ENCODE peak calls at places on chromosomes 7 and 10, in five cellular contexts. H, J, N, G and D are unnamed samples.

GRCh38 chr7:108492742-108493141 is 33.2 kb downstream of the PNPLA8 start:
- DNase-seq in N (no peak), J (no peak), H (no peak), G (no peak), D (peak)

GRCh38 chr10:79347226-79347893 is at the start of gene PPIF:
- DNase-seq in G (peak), N (peak), H (peak), J (peak), D (peak)

GRCh38 chr7:128071376-128071775 is 40.1 kb upstream of the LRRC4 start:
- DNase-seq in J (no peak), H (no peak), G (no peak), N (no peak), D (no peak)

GRCh38 chr7:98872328-98872924 is 2.6 kb upstream of the TMEM130 start:
- DNase-seq in H (peak), G (no peak), J (no peak), N (peak), D (peak)

GRCh38 chr10:7872041-7872442 is 53.7 kb downstream of the TAF3 start:
- DNase-seq in N (no peak), G (no peak), J (no peak), H (peak), D (peak)

GRCh38 chr10:81865581-81865980 is 9.4 kb upstream of the NRG3 start:
- DNase-seq in H (no peak), J (no peak), N (no peak), G (no peak), D (no peak)

GRCh38 chr10:80264081-80265056 is 25.1 kb downstream of the MAT1A start:
- DNase-seq in J (no peak), H (no peak), N (peak), G (no peak), D (no peak)

GRCh38 chr10:119701861-119702260 is 24.0 kb upstream of the INPP5F start:
- DNase-seq in G (no peak), J (no peak), N (peak), H (no peak), D (no peak)

GRCh38 chr10:21363087-21363752 is 162.3 kb downstream of the SKIDA1 start:
- DNase-seq in N (peak), G (no peak), H (no peak), J (no peak), D (no peak)

GRCh38 chr10:92627845-92628480 is 35.0 kb downstream of the KIF11 start:
- DNase-seq in J (no peak), N (no peak), G (no peak), H (peak), D (peak)

GRCh38 chr7:159008417-159008816 is 136.2 kb downstream of the VIPR2 start:
- DNase-seq in H (no peak), J (no peak), N (no peak), G (no peak), D (no peak)

GRCh38 chr10:58647770-58648169 is 135.1 kb downstream of the BICC1 start:
- DNase-seq in G (no peak), N (no peak), H (no peak), J (no peak), D (no peak)

GRCh38 chr10:16754765-16755164 is 62.5 kb downstream of the RSU1 start:
- DNase-seq in H (no peak), G (no peak), J (no peak), N (no peak), D (no peak)

GRCh38 chr7:90111-91063 is 102.0 kb upstream of the FAM20C start:
- DNase-seq in N (no peak), J (no peak), H (no peak), G (peak), D (no peak)

GRCh38 chr7:3042861-3043489 is 692 bp downstream of the CARD11 start:
- DNase-seq in N (no peak), G (peak), H (peak), J (no peak), D (no peak)

GRCh38 chr10:21675157-21675796 is 141.2 kb downstream of the MLLT10 start:
- DNase-seq in N (peak), H (peak), G (no peak), J (no peak), D (peak)

GRCh38 chr10:102645388-102645740 is 1.1 kb downstream of the TRIM8 start:
- DNase-seq in N (peak), H (no peak), J (no peak), G (no peak), D (peak)

GRCh38 chr10:44464503-44464902 is 79.6 kb upstream of the CXCL12 start:
- DNase-seq in H (no peak), N (no peak), G (no peak), J (no peak), D (no peak)

GRCh38 chr10:70584941-70585544 is 17.5 kb downstream of the PRF1 start:
- DNase-seq in N (peak), H (peak), J (no peak), G (peak), D (no peak)

GRCh38 chr10:91880310-91880709 is 29.0 kb downstream of the FGFBP3 start:
- DNase-seq in J (no peak), H (no peak), N (no peak), G (no peak), D (no peak)

GRCh38 chr7:20441886-20442505 is 111.3 kb downstream of the ITGB8 start:
- DNase-seq in J (no peak), N (no peak), H (no peak), G (no peak), D (no peak)

GRCh38 chr10:102159831-102160230 is 7.6 kb downstream of the NOLC1 start:
- DNase-seq in N (no peak), G (no peak), H (no peak), J (no peak), D (no peak)

GRCh38 chr10:86815035-86815617 is 58.7 kb downstream of the BMPR1A start:
- DNase-seq in G (no peak), N (no peak), J (no peak), H (no peak), D (no peak)

GRCh38 chr7:102321351-102322201 is 34.7 kb downstream of the SPDYE6 start:
- DNase-seq in J (no peak), G (peak), N (no peak), H (peak), D (no peak)

GRCh38 chr7:134827889-134828288 is 48.5 kb downstream of the CALD1 start:
- DNase-seq in N (no peak), G (no peak), J (no peak), H (no peak), D (no peak)

GRCh38 chr7:78993341-78993740 is 460.1 kb downstream of the MAGI2 start:
- DNase-seq in H (no peak), N (no peak), G (no peak), J (no peak), D (no peak)

GRCh38 chr10:63515002-63515763 is 6.0 kb upstream of the REEP3 start:
- DNase-seq in H (no peak), J (no peak), N (no peak), G (no peak), D (no peak)

GRCh38 chr10:103982639-103983038 is 15.7 kb downstream of the SLK start:
- DNase-seq in N (peak), G (no peak), J (no peak), H (peak), D (no peak)

GRCh38 chr10:132942101-132942739 is at the start of gene CFAP46:
- DNase-seq in H (no peak), J (no peak), N (no peak), G (peak), D (peak)

GRCh38 chr7:140008755-140009610 is 53.8 kb downstream of the PARP12 start:
- DNase-seq in J (no peak), N (no peak), G (no peak), H (no peak), D (no peak)

GRCh38 chr7:44602576-44602910 is 3.9 kb upstream of the OGDH start:
- DNase-seq in N (no peak), J (no peak), G (no peak), H (no peak), D (no peak)

GRCh38 chr7:131075406-131075805 is 252.3 kb upstream of the MKLN1 start:
- DNase-seq in H (peak), G (no peak), J (no peak), N (no peak), D (no peak)

GRCh38 chr10:110171032-110171431 is 36.4 kb upstream of the MXI1 start:
- DNase-seq in H (no peak), J (no peak), G (peak), N (no peak), D (no peak)

DNA sequence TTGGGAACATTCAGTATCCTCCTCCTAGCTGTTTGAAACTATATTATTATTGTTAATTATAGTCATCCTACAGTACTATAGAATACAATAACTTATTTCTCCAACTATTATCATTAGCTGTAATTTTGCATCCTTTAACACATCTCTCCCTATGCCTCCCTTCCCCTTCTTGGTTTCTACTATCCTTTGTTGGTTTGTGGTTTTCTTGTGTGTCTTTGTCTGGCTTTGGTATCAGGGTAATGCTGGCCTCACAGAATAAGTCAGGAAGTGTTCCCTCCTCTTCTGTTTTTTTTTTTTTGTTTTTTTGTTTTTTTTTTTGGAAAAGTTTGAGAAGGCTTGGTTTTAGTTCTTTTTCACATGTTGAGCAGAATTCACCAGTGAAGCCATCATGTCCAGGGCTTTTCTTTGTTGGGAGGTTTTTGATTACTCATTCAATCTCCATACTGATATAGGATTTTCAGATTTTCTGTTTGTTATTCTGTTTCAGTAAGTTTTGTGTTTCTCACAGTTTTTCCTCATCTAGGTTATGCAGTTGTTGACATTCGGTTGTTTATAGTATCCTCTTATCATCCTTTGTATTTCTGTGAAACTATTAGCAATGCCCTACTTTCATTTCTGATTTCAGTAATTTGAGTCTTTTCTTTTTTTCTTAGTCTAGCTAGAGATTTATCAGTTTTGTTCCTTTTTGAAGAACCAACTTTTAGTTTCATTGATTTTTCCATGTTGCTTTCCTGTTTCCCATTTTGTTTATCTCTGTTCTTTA is 21.6 kb downstream of the C1GALT1 start:
- DNase-seq in G (no peak), H (no peak), N (no peak), J (no peak), D (no peak)
- H3K4me2 ChIP-seq in G (no peak), H (no peak), N (no peak), J (peak), D (no peak)

DNA sequence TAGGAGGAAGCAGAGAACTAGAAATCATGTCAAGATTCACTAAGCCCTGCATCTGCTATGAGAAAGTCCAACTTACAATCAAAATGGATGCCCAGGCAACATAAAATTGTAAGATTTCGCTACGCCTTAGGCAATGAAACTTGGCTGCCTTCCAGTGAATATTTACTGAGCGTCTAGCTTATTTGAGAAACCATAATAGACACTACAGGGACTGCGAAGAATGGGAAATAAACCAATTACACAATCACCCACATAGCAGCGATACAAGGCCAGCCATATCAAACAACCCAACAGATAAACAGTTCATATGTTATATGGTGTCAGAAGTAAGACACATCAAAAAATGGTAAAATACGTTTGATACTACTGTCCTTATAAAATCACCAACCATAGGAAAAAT is 545.0 kb upstream of the C7orf33 start:
- DNase-seq in G (no peak), N (no peak), J (no peak), H (no peak), D (no peak)
- TF ChIP-seq KDM1A in G (no peak), N (no peak), J (no peak), H (no peak), D (no peak)

DNA sequence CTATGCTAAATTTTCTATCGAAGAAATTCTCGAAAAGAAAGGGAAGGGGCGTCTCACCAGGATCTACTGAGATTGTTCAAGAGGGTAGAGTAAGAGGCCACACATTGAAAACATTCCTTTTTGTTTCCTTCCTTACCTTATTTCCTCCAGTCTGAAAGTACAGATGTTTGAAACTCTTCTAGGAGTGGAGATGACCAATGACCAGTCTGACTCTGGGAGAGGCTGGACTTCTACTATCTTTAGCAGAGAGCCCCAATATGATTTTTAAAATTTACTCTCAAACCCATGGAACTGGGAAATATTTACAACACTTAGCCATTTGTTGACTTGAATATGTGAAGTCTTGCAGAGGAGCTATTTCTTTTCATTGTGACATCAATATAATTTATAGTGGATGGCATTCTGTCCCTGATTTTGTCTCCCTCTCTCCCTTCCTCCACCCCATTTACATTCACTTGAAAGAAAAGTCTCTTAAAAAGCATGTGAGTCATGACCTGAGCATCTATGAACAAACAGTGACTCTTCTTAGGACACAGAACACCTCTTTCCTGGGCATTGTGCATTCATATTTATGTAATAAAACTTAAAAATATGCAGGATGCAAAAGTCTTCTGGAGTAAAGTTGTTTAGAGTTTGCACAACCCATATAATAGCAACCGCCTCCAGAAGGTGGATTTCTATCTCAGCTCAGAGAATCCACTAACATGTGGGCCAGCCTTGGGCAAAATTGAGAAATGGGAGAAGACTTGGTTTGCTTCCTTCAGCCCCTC is 31.2 kb upstream of the BMPER start:
- DNase-seq in N (no peak), J (no peak), G (no peak), H (no peak), D (peak)
- H3K4me2 ChIP-seq in N (no peak), J (no peak), G (no peak), H (no peak), D (peak)

DNA sequence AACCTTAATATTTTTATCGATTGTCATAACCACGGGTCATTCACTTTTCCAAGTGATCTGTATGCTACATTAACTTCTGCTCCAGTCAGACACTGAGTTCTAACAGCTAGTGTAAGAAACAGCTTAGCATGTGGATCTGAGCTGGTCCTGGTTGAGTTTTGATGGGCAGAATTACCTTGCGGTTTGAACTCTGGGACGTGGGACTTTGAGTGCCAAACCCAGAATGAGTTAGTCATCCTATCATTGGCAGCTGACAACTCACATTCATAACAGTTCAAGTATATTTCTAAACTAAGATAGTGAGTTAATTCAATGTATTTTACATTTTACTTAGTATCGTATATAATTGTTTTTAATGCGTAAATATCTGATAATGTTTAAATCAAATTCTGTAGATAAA is 43.2 kb downstream of the C7orf33 start:
- DNase-seq in N (no peak), J (no peak), G (no peak), H (no peak), D (no peak)
- TF ChIP-seq KDM1A in N (no peak), J (no peak), G (no peak), H (no peak), D (no peak)

GRCh38 chr10:30034433-30035137 is 24.8 kb downstream of the JCAD start:
- DNase-seq in G (no peak), H (no peak), N (no peak), J (peak), D (no peak)
- H3K4me2 ChIP-seq in G (peak), H (no peak), N (no peak), J (no peak), D (no peak)

GRCh38 chr10:74852406-74852805 is 26.0 kb downstream of the KAT6B start:
- DNase-seq in J (no peak), G (no peak), N (no peak), H (no peak), D (no peak)
- TF ChIP-seq KDM1A in J (no peak), G (no peak), N (no peak), H (no peak), D (no peak)

GRCh38 chr10:124975977-124976514 is 34.1 kb downstream of the ZRANB1 start:
- DNase-seq in H (no peak), J (peak), N (no peak), G (no peak), D (no peak)

GRCh38 chr10:124967255-124967654 is 25.3 kb downstream of the ZRANB1 start:
- DNase-seq in J (no peak), N (no peak), G (no peak), H (no peak), D (no peak)

GRCh38 chr10:124972637-124973036 is 30.7 kb downstream of the ZRANB1 start:
- DNase-seq in H (no peak), G (no peak), J (no peak), N (no peak), D (no peak)

GRCh38 chr10:124974131-124974530 is 32.2 kb downstream of the ZRANB1 start:
- DNase-seq in J (no peak), H (no peak), N (no peak), G (no peak), D (no peak)

DNA sequence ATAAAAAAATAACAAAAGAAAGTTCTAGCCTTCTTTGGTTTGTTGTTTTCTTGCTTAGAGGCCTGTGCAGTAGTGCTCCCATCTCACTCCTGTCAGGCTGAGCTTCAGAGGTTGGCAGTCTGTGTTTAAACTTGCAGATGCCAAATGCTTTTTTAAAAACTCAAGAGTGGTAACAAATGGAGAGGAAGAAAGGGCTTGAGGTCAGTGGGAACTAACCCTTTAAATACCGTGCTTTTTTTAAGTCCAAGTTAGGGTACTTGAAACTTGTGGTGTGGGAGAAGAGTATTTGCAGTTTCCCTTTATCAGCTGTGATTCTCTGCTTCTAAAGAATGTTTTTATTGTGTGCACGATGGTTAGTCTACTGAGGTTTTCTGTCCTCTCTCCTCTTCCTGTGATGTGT is 29.4 kb downstream of the ZRANB1 start:
- DNase-seq in J (peak), H (no peak), N (no peak), G (no peak), D (no peak)
- H3K4me2 ChIP-seq in J (peak), H (no peak), N (no peak), G (no peak), D (no peak)